ENCODE peak calls at places on chromosomes 5 and 9, in four cellular contexts. E, R, B and H are unnamed samples.

GRCh38 chr5:50666261-50667078 is at the start of gene PARP8:
- DNase-seq in E (peak), B (peak), R (peak), H (peak)

GRCh38 chr9:86077286-86077685 is 22.1 kb downstream of the GOLM1 start:
- DNase-seq in R (no peak), E (no peak), B (peak), H (peak)

GRCh38 chr5:133457439-133457838 is 154.9 kb downstream of the FSTL4 start:
- DNase-seq in E (no peak), B (no peak), R (no peak), H (no peak)

GRCh38 chr9:16575142-16575877 is 295.2 kb downstream of the BNC2 start:
- DNase-seq in R (no peak), E (no peak), B (peak), H (no peak)

GRCh38 chr9:21357479-21358290 is 7.0 kb upstream of the IFNA6 start:
- DNase-seq in E (no peak), R (no peak), B (no peak), H (no peak)

GRCh38 chr9:131419029-131419614 is 25.2 kb downstream of the PRRC2B start:
- DNase-seq in B (no peak), R (no peak), E (peak), H (no peak)

GRCh38 chr5:96459313-96460109 is 26.5 kb upstream of the PCSK1 start:
- DNase-seq in B (no peak), R (no peak), E (no peak), H (no peak)

GRCh38 chr5:38473008-38473407 is 83.4 kb downstream of the LIFR start:
- DNase-seq in E (no peak), B (no peak), R (no peak), H (no peak)

GRCh38 chr9:106486685-106487084 is 376.3 kb upstream of the ZNF462 start:
- DNase-seq in E (no peak), R (no peak), B (no peak), H (no peak)

GRCh38 chr9:71756753-71757152 is 11.6 kb downstream of the CEMIP2 start:
- DNase-seq in R (no peak), E (no peak), B (no peak), H (no peak)

GRCh38 chr9:7432989-7433388 is 366.6 kb downstream of the DMAC1 start:
- DNase-seq in R (no peak), E (no peak), B (no peak), H (no peak)

GRCh38 chr5:77355751-77356150 is 136.4 kb downstream of the WDR41 start:
- DNase-seq in B (no peak), E (no peak), R (no peak), H (no peak)

GRCh38 chr9:79341561-79341960 is 230.2 kb upstream of the TLE4 start:
- DNase-seq in E (no peak), R (no peak), B (no peak), H (no peak)

GRCh38 chr9:130041648-130042405 is 1.2 kb downstream of the FNBP1 start:
- DNase-seq in B (peak), R (peak), E (peak), H (no peak)

GRCh38 chr9:127178646-127179632 is 56.5 kb upstream of the ANGPTL2 start:
- DNase-seq in R (peak), B (peak), E (no peak), H (peak)

GRCh38 chr9:132827366-132827765 is 50.7 kb downstream of the AK8 start:
- DNase-seq in E (no peak), R (no peak), B (no peak), H (no peak)

DNA sequence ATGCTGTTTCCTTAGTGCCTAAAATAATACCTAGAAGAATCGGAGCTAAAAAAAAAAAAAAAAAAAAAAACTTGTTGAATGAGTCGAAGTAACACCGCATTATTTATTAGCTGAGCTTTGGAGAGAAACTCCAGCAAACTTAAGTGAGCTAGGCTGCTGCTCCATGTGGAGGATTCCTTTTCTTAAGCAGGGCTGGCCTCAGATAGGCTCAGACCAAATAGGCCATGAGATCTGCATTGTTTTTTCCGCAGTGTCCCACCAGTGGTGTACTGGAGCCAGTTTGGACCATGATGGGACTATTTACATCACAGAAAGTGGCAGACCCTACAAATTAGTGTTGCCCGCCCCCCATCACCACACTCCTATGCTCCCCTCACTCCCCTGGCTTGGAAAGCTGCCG is 341.4 kb downstream of the DTWD2 start:
- DNase-seq in B (no peak), R (no peak), E (no peak), H (no peak)
- TF ChIP-seq CTCF in B (no peak), R (no peak), E (no peak), H (no peak)

DNA sequence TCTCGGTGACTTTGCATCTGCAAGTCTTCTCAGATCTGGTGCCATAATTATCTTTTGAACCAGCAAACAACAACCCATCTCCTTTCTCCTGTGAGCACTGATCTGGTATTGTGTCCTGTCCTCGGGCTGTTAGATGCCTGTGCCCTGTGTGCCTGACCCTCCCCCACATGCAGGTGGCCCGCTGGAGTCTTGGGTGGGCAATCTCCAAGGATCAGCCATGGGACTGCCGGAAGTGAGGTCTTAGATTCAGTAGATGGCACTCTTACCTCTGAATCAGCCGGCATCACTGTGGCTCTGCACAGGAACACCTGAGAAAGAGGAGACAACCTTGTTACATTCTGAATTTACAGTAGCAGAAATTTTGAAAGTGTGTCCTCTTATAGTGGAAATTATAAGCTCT is 172.4 kb downstream of the IRX2 start:
- DNase-seq in R (peak), B (no peak), E (no peak), H (no peak)
- TF ChIP-seq CTCF in R (peak), B (no peak), E (no peak), H (no peak)

DNA sequence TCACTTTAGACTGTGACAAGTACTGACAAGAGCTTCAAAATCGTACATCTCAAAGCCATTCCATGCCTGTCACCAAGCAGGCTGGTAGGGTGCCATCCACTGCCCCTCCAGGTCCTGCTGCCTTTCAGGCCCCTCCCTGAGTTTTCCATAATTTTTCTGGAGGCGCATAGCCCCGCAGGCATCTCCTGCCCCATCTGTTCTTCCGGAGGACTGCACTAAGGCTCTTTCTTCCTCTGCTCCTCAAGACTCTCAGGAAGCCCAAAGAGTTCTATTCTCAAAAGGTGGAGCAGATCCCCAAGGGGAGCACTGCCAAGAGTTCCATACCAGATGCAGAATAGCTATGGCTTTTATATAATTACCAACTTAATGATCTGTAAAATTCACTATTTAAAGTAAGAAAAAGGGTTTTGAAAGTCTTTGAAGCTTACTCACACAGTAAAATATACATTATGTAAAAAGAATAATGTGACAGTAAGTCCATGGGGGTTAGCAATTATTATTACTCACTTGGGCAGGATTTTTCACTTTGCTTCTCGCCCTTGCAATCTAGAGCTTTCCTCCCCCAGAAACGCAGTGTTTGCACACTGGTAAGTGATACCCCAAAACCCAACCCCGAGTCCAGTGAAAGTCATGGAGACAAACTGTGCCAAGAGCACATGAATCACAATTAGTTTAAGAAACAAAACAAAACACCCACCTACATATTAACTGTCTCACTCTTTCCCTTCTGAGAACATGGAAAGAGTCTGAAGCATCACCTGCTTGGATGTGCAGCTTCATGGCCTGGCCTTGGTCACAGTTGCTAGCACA is 114.1 kb upstream of the DAPK1 start:
- DNase-seq in R (no peak), B (no peak), E (no peak), H (no peak)
- TF ChIP-seq CTCF in R (no peak), B (no peak), E (no peak), H (no peak)

GRCh38 chr5:157651011-157651611 is 1.1 kb downstream of the SOX30 start:
- DNase-seq in E (no peak), R (no peak), B (no peak), H (no peak)

GRCh38 chr5:157648275-157648990 is 3.8 kb downstream of the SOX30 start:
- DNase-seq in B (no peak), E (peak), R (no peak), H (no peak)

GRCh38 chr5:157649091-157649490 is 3.1 kb downstream of the SOX30 start:
- DNase-seq in E (no peak), B (no peak), R (no peak), H (no peak)

GRCh38 chr5:157652377-157652692 is at the start of gene SOX30:
- DNase-seq in E (no peak), R (no peak), B (no peak), H (no peak)

DNA sequence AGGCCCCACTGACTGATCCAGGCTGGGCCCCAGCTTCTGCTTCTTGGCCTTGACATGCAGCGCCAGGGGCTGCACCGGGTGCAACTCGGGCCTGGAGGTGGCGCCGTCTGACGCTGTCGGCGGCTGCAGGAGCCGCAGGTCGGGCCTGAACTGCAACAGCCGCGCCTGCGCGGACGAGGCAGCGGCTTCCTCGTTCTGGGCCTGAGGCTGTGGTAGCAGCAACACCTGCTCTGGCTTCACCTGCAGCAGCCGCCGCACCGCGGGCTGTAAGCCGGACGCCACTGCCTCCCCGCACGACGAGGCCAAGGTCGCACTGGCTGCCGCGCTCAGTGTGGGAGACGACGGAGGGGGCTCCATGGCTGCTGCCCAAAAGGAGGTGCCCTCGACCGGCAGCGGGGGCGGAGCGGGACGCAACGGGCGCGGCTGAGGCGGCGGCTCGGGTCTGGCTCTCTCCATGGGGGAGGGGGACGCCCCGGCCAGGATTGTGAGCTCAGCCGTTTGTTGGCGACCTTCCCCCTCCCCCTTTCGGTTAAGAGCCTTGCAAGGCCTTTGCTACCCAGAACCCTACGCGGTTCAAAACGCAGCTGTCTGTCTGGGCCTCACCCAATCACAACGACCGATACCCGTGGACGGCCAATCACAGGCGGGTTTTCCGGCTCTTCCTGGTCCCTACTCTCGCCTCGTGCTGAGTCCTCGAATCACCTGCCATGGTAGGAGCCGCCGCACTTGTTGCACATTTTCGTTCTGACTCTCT is 438 bp downstream of the SOX30 start:
- DNase-seq in R (no peak), E (no peak), B (peak), H (peak)
- TF ChIP-seq CTCF in R (no peak), E (no peak), B (peak), H (peak)

GRCh38 chr5:138725153-138725884 is 27.9 kb upstream of the CTNNA1 start:
- DNase-seq in B (peak), R (peak), E (peak), H (peak)
- TF ChIP-seq CTCF in B (peak), R (peak), E (peak), H (no peak)